ENCODE peak calls at places on chromosomes 7 and 10, in seven cellular contexts. One of them, this sample, is unnamed.

GRCh38 chr10:121999301-121999700 is 10.3 kb downstream of the TACC2 start:
- DNase-seq in HepG2: no peak
- DNase-seq in GM12892: no peak
- DNase-seq in H1: no peak
- DNase-seq in GM12878: no peak
- DNase-seq in SK-N-SH: no peak
- DNase-seq in K562: no peak
- DNase-seq in this sample: no peak

GRCh38 chr7:25858562-25859411 is 293.2 kb upstream of the NFE2L3 start:
- DNase-seq in HepG2: no peak
- DNase-seq in GM12892: no peak
- DNase-seq in H1: no peak
- DNase-seq in GM12878: no peak
- DNase-seq in SK-N-SH: no peak
- DNase-seq in K562: no peak
- DNase-seq in this sample: no peak

GRCh38 chr10:33084388-33084896 is 126.4 kb upstream of the ITGB1 start:
- DNase-seq in HepG2: no peak
- DNase-seq in GM12892: no peak
- DNase-seq in H1: no peak
- DNase-seq in GM12878: no peak
- DNase-seq in SK-N-SH: no peak
- DNase-seq in K562: no peak
- DNase-seq in this sample: no peak

GRCh38 chr7:69860486-69860885 is 262.2 kb downstream of the AUTS2 start:
- DNase-seq in HepG2: no peak
- DNase-seq in GM12892: no peak
- DNase-seq in H1: no peak
- DNase-seq in GM12878: no peak
- DNase-seq in SK-N-SH: no peak
- DNase-seq in K562: no peak
- DNase-seq in this sample: no peak

GRCh38 chr10:28375399-28376354 is 72.8 kb upstream of the MPP7 start:
- DNase-seq in HepG2: no peak
- DNase-seq in GM12892: no peak
- DNase-seq in H1: no peak
- DNase-seq in GM12878: no peak
- DNase-seq in SK-N-SH: no peak
- DNase-seq in K562: no peak
- DNase-seq in this sample: no peak

GRCh38 chr10:96369890-96370574 is 11.2 kb upstream of the OPALIN start:
- DNase-seq in HepG2: no peak
- DNase-seq in GM12892: no peak
- DNase-seq in H1: no peak
- DNase-seq in GM12878: no peak
- DNase-seq in SK-N-SH: no peak
- DNase-seq in K562: no peak
- DNase-seq in this sample: no peak

GRCh38 chr7:105429746-105430612 is 41.3 kb upstream of the SRPK2 start:
- DNase-seq in HepG2: peak
- DNase-seq in GM12892: no peak
- DNase-seq in H1: no peak
- DNase-seq in GM12878: no peak
- DNase-seq in SK-N-SH: peak
- DNase-seq in K562: no peak
- DNase-seq in this sample: no peak

GRCh38 chr7:109864263-109864662 is 1226.7 kb upstream of the LRRN3 start:
- DNase-seq in HepG2: no peak
- DNase-seq in GM12892: no peak
- DNase-seq in H1: no peak
- DNase-seq in GM12878: no peak
- DNase-seq in SK-N-SH: no peak
- DNase-seq in K562: no peak
- DNase-seq in this sample: no peak

GRCh38 chr10:124743188-124744046 is 761 bp downstream of the FAM53B start:
- DNase-seq in HepG2: no peak
- DNase-seq in GM12892: no peak
- DNase-seq in H1: no peak
- DNase-seq in GM12878: no peak
- DNase-seq in SK-N-SH: peak
- DNase-seq in K562: peak
- DNase-seq in this sample: no peak

GRCh38 chr10:20839141-20839540 is 58.0 kb downstream of the NEBL start:
- DNase-seq in HepG2: no peak
- DNase-seq in GM12892: no peak
- DNase-seq in H1: no peak
- DNase-seq in GM12878: no peak
- DNase-seq in SK-N-SH: no peak
- DNase-seq in K562: no peak
- DNase-seq in this sample: no peak

GRCh38 chr7:24134535-24134934 is 149.5 kb upstream of the NPY start:
- DNase-seq in HepG2: no peak
- DNase-seq in GM12892: no peak
- DNase-seq in H1: no peak
- DNase-seq in GM12878: no peak
- DNase-seq in SK-N-SH: no peak
- DNase-seq in K562: no peak
- DNase-seq in this sample: no peak

GRCh38 chr7:143436539-143436938 is 6.7 kb upstream of the TAS2R60 start:
- DNase-seq in HepG2: no peak
- DNase-seq in GM12892: no peak
- DNase-seq in H1: no peak
- DNase-seq in GM12878: no peak
- DNase-seq in SK-N-SH: no peak
- DNase-seq in K562: no peak
- DNase-seq in this sample: no peak

GRCh38 chr7:107691713-107692112 is 31.1 kb downstream of the SLC26A4 start:
- DNase-seq in HepG2: no peak
- DNase-seq in GM12892: no peak
- DNase-seq in H1: no peak
- DNase-seq in GM12878: no peak
- DNase-seq in SK-N-SH: no peak
- DNase-seq in K562: no peak
- DNase-seq in this sample: no peak

DNA sequence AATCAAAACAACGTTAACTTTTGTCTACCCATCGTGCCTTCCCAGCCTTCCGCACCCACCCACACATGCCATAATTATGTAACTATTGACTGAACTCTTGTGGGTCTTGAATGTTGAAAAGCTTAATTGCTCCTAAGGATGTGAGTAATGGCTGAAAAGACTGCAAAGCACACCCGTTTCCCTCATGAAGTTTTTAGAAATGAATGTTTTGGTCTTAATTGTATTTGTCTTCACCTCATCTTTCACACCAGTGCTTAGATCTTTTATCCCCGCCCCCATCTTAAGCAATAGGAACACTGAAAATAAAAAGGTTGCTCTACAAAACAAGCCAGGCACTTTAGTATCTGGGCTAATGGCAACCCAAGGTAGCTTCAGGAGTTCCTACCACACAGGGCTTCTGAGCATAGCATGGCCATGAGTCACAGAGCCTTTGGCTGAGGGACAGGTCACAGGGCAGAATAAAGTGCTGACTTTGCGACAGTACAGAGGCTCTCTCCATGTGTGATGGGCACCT is 690.5 kb downstream of the PARD3 start:
- DNase-seq in HepG2: peak
- DNase-seq in GM12892: no peak
- DNase-seq in H1: no peak
- DNase-seq in GM12878: no peak
- DNase-seq in SK-N-SH: no peak
- DNase-seq in K562: no peak
- DNase-seq in this sample: no peak
- TF ChIP-seq TAF1 in HepG2: no peak
- TF ChIP-seq TAF1 in GM12892: no peak
- TF ChIP-seq TAF1 in H1: no peak
- TF ChIP-seq TAF1 in GM12878: no peak
- TF ChIP-seq TAF1 in SK-N-SH: no peak
- TF ChIP-seq TAF1 in K562: no peak
- TF ChIP-seq TAF1 in this sample: no peak

DNA sequence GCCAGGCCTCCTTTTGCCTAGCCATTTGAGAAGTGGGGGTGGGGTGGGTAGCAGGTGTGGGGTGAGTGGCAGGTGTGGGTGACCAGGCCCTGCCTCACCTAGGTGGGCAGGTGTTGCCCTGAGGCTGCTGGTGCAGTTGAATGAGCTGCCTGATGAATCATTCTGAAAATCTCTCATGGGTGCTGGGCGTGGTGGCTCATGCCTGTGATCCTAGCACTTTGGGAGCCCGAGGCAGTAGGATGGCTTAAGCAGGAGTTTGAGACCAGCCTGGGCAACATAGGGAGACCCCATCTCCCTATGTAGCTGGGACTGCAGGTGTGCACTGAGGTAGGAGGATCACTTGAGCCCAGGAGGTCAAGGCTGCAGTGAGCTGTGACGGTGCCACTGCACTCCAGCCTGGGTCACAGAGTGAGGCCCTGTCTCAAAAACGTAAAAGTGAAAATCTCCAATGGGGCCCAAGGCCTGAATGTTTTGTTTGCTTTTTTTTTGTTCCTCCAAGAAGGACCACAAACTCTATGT is 17.7 kb downstream of the TSPAN14 start:
- DNase-seq in HepG2: no peak
- DNase-seq in GM12892: no peak
- DNase-seq in H1: no peak
- DNase-seq in GM12878: no peak
- DNase-seq in SK-N-SH: no peak
- DNase-seq in K562: no peak
- DNase-seq in this sample: no peak
- TF ChIP-seq TAF1 in HepG2: no peak
- TF ChIP-seq TAF1 in GM12892: no peak
- TF ChIP-seq TAF1 in H1: no peak
- TF ChIP-seq TAF1 in GM12878: no peak
- TF ChIP-seq TAF1 in SK-N-SH: no peak
- TF ChIP-seq TAF1 in K562: no peak
- TF ChIP-seq TAF1 in this sample: no peak

GRCh38 chr7:47380325-47381131 is 201.4 kb downstream of the TNS3 start:
- DNase-seq in HepG2: peak
- DNase-seq in GM12892: no peak
- DNase-seq in H1: no peak
- DNase-seq in GM12878: no peak
- DNase-seq in SK-N-SH: no peak
- DNase-seq in K562: no peak
- DNase-seq in this sample: no peak

GRCh38 chr7:47377741-47378140 is 204.2 kb downstream of the TNS3 start:
- DNase-seq in HepG2: no peak
- DNase-seq in GM12892: no peak
- DNase-seq in H1: no peak
- DNase-seq in GM12878: no peak
- DNase-seq in SK-N-SH: no peak
- DNase-seq in K562: no peak
- DNase-seq in this sample: no peak

GRCh38 chr7:47378728-47379395 is 203.0 kb downstream of the TNS3 start:
- DNase-seq in HepG2: no peak
- DNase-seq in GM12892: no peak
- DNase-seq in H1: no peak
- DNase-seq in GM12878: no peak
- DNase-seq in SK-N-SH: no peak
- DNase-seq in K562: no peak
- DNase-seq in this sample: no peak

GRCh38 chr7:47381132-47381495 is 200.8 kb downstream of the TNS3 start:
- DNase-seq in HepG2: no peak
- DNase-seq in GM12892: no peak
- DNase-seq in H1: no peak
- DNase-seq in GM12878: no peak
- DNase-seq in SK-N-SH: no peak
- DNase-seq in K562: no peak
- DNase-seq in this sample: no peak

GRCh38 chr7:47379629-47380324 is 202.1 kb downstream of the TNS3 start:
- DNase-seq in HepG2: no peak
- DNase-seq in GM12892: no peak
- DNase-seq in H1: no peak
- DNase-seq in GM12878: no peak
- DNase-seq in SK-N-SH: peak
- DNase-seq in K562: no peak
- DNase-seq in this sample: no peak
- TF ChIP-seq TAF1 in HepG2: no peak
- TF ChIP-seq TAF1 in GM12892: no peak
- TF ChIP-seq TAF1 in H1: no peak
- TF ChIP-seq TAF1 in GM12878: no peak
- TF ChIP-seq TAF1 in SK-N-SH: no peak
- TF ChIP-seq TAF1 in K562: no peak
- TF ChIP-seq TAF1 in this sample: no peak

GRCh38 chr7:36289833-36290661 is 99.6 kb upstream of the ANLN start:
- DNase-seq in HepG2: peak
- DNase-seq in GM12892: no peak
- DNase-seq in H1: no peak
- DNase-seq in GM12878: no peak
- DNase-seq in SK-N-SH: no peak
- DNase-seq in K562: no peak
- DNase-seq in this sample: no peak
- TF ChIP-seq TAF1 in HepG2: no peak
- TF ChIP-seq TAF1 in GM12892: no peak
- TF ChIP-seq TAF1 in H1: no peak
- TF ChIP-seq TAF1 in GM12878: no peak
- TF ChIP-seq TAF1 in SK-N-SH: no peak
- TF ChIP-seq TAF1 in K562: no peak
- TF ChIP-seq TAF1 in this sample: no peak

GRCh38 chr10:13930123-13930522 is 343.4 kb downstream of the PRPF18 start:
- DNase-seq in HepG2: no peak
- DNase-seq in GM12892: no peak
- DNase-seq in H1: no peak
- DNase-seq in GM12878: no peak
- DNase-seq in SK-N-SH: no peak
- DNase-seq in K562: peak
- DNase-seq in this sample: no peak
- TF ChIP-seq TAF1 in HepG2: no peak
- TF ChIP-seq TAF1 in GM12892: no peak
- TF ChIP-seq TAF1 in H1: no peak
- TF ChIP-seq TAF1 in GM12878: no peak
- TF ChIP-seq TAF1 in SK-N-SH: no peak
- TF ChIP-seq TAF1 in K562: no peak
- TF ChIP-seq TAF1 in this sample: no peak